ENCODE peak calls at places on chromosomes 11 and 22, in seven cellular contexts. One of them, this sample, is unnamed. For H3K4me1, the result is how much of the 10 kb centered on the place peaks cover.

GRCh38 chr11:73415854-73416615 is 39.8 kb downstream of the RELT start:
- DNase-seq in colonic mucosa: no peak
- DNase-seq in PC-3: peak
- DNase-seq in cardiac muscle cell: no peak
- DNase-seq in HCT116: no peak
- DNase-seq in adrenal gland: no peak
- DNase-seq in uterus: no peak
- DNase-seq in this sample: no peak

GRCh38 chr11:65773784-65774411 is 6.9 kb downstream of the AP5B1 start:
- DNase-seq in uterus: no peak
- DNase-seq in colonic mucosa: no peak
- DNase-seq in PC-3: no peak
- DNase-seq in adrenal gland: no peak
- DNase-seq in cardiac muscle cell: no peak
- DNase-seq in HCT116: no peak
- DNase-seq in this sample: no peak

GRCh38 chr11:133548641-133549040 is 16.3 kb upstream of the OPCML start:
- DNase-seq in uterus: no peak
- DNase-seq in colonic mucosa: no peak
- DNase-seq in HCT116: no peak
- DNase-seq in PC-3: no peak
- DNase-seq in adrenal gland: no peak
- DNase-seq in cardiac muscle cell: no peak
- DNase-seq in this sample: no peak

GRCh38 chr22:45218974-45219373 is 21.7 kb downstream of the KIAA0930 start:
- DNase-seq in colonic mucosa: no peak
- DNase-seq in adrenal gland: no peak
- DNase-seq in cardiac muscle cell: no peak
- DNase-seq in PC-3: no peak
- DNase-seq in uterus: no peak
- DNase-seq in HCT116: no peak
- DNase-seq in this sample: no peak

GRCh38 chr11:103987631-103988594 is 48.5 kb upstream of the DDI1 start:
- DNase-seq in uterus: no peak
- DNase-seq in colonic mucosa: no peak
- DNase-seq in HCT116: no peak
- DNase-seq in cardiac muscle cell: no peak
- DNase-seq in PC-3: peak
- DNase-seq in adrenal gland: no peak
- DNase-seq in this sample: no peak

GRCh38 chr11:92198276-92198675 is 26.3 kb upstream of the FAT3 start:
- DNase-seq in cardiac muscle cell: no peak
- DNase-seq in PC-3: no peak
- DNase-seq in uterus: no peak
- DNase-seq in colonic mucosa: no peak
- DNase-seq in HCT116: no peak
- DNase-seq in adrenal gland: no peak
- DNase-seq in this sample: no peak

GRCh38 chr11:12216542-12217422 is 106.4 kb downstream of the MICAL2 start:
- DNase-seq in adrenal gland: no peak
- DNase-seq in colonic mucosa: peak
- DNase-seq in cardiac muscle cell: peak
- DNase-seq in PC-3: no peak
- DNase-seq in uterus: no peak
- DNase-seq in HCT116: no peak
- DNase-seq in this sample: peak

GRCh38 chr22:30425616-30426394 is at the start of gene MTFP1:
- DNase-seq in adrenal gland: peak
- DNase-seq in cardiac muscle cell: peak
- DNase-seq in uterus: peak
- DNase-seq in colonic mucosa: peak
- DNase-seq in HCT116: no peak
- DNase-seq in PC-3: peak
- DNase-seq in this sample: peak

GRCh38 chr11:765025-765801 is 12.1 kb downstream of the GATD1 start:
- DNase-seq in cardiac muscle cell: peak
- DNase-seq in adrenal gland: peak
- DNase-seq in HCT116: peak
- DNase-seq in PC-3: peak
- DNase-seq in uterus: no peak
- DNase-seq in colonic mucosa: peak
- DNase-seq in this sample: peak

GRCh38 chr11:12746593-12747097 is 72.4 kb downstream of the TEAD1 start:
- DNase-seq in uterus: peak
- DNase-seq in cardiac muscle cell: peak
- DNase-seq in adrenal gland: no peak
- DNase-seq in HCT116: peak
- DNase-seq in PC-3: peak
- DNase-seq in colonic mucosa: no peak
- DNase-seq in this sample: peak

GRCh38 chr11:74942073-74942750 is 6.7 kb downstream of the XRRA1 start:
- DNase-seq in adrenal gland: no peak
- DNase-seq in cardiac muscle cell: no peak
- DNase-seq in uterus: no peak
- DNase-seq in colonic mucosa: no peak
- DNase-seq in HCT116: no peak
- DNase-seq in PC-3: no peak
- DNase-seq in this sample: no peak

GRCh38 chr11:122170815-122171475 is 54.9 kb upstream of the BLID start:
- DNase-seq in PC-3: peak
- DNase-seq in HCT116: peak
- DNase-seq in adrenal gland: no peak
- DNase-seq in cardiac muscle cell: no peak
- DNase-seq in uterus: no peak
- DNase-seq in colonic mucosa: no peak
- DNase-seq in this sample: no peak
- H3K4me1 ChIP-seq in PC-3: half or more
- H3K4me1 ChIP-seq in HCT116: half or more
- H3K4me1 ChIP-seq in adrenal gland: under half
- H3K4me1 ChIP-seq in cardiac muscle cell: under half
- H3K4me1 ChIP-seq in uterus: under half
- H3K4me1 ChIP-seq in colonic mucosa: under half
- H3K4me1 ChIP-seq in this sample: under half

GRCh38 chr11:102664001-102664752 is 39.0 kb upstream of the MMP20 start:
- DNase-seq in adrenal gland: no peak
- DNase-seq in PC-3: peak
- DNase-seq in HCT116: peak
- DNase-seq in cardiac muscle cell: no peak
- DNase-seq in colonic mucosa: no peak
- DNase-seq in uterus: no peak
- DNase-seq in this sample: no peak
- TF ChIP-seq CTCF in adrenal gland: no peak
- TF ChIP-seq CTCF in PC-3: peak
- TF ChIP-seq CTCF in HCT116: peak
- TF ChIP-seq CTCF in cardiac muscle cell: peak
- TF ChIP-seq CTCF in colonic mucosa: no peak
- TF ChIP-seq CTCF in uterus: no peak
- TF ChIP-seq CTCF in this sample: no peak

DNA sequence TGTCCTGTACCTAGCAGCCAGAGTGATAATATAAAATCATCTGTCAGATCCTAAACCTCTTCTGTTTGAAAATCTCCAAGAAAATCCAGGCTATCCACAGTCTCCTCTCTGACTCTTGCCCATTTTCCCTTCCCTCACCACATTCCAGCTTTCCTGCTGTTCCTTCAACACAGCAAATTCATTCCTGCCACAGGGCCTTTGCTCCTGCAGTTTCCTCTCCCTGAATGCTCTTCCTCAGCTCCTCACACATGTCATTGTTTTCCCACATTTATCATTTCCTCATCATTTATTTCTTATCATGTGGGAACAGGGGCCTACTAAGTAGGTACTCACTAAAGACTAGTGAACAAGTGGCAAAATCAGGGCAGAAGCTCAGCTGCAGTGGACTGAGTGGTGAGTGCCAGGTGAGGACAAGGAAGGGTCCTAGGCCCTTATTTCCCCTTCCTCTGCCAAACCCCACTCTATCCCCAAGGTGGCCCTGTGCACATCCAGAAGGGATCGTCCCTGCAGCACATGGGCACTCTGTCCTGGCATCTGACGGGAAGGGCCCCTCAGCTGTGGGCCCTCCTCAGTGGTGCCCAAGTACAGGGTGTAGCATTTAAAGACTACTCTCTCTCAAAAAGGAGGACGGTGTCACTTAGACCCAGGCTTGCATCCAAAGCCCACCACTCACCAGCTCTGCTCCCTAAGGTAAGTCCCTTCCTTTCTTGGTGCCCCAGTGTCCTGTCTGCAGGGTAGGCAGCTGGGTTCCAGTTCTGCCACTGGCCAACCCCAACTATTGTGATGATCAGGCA is 2.0 kb downstream of the LRRC32 start:
- DNase-seq in cardiac muscle cell: no peak
- DNase-seq in colonic mucosa: no peak
- DNase-seq in uterus: peak
- DNase-seq in PC-3: no peak
- DNase-seq in adrenal gland: peak
- DNase-seq in HCT116: no peak
- DNase-seq in this sample: no peak
- H3K4me3 ChIP-seq in cardiac muscle cell: no peak
- H3K4me3 ChIP-seq in colonic mucosa: peak
- H3K4me3 ChIP-seq in uterus: no peak
- H3K4me3 ChIP-seq in PC-3: no peak
- H3K4me3 ChIP-seq in adrenal gland: no peak
- H3K4me3 ChIP-seq in HCT116: no peak
- H3K4me3 ChIP-seq in this sample: no peak

GRCh38 chr11:1879342-1879940 is 12.3 kb downstream of the PRR33 start:
- DNase-seq in HCT116: no peak
- DNase-seq in cardiac muscle cell: no peak
- DNase-seq in adrenal gland: no peak
- DNase-seq in uterus: peak
- DNase-seq in colonic mucosa: no peak
- DNase-seq in PC-3: no peak
- DNase-seq in this sample: no peak

GRCh38 chr11:1876361-1877063 is 15.2 kb downstream of the PRR33 start:
- DNase-seq in cardiac muscle cell: peak
- DNase-seq in adrenal gland: peak
- DNase-seq in uterus: peak
- DNase-seq in PC-3: peak
- DNase-seq in HCT116: no peak
- DNase-seq in colonic mucosa: peak
- DNase-seq in this sample: peak

GRCh38 chr11:1875093-1875785 is 16.5 kb downstream of the PRR33 start:
- DNase-seq in PC-3: no peak
- DNase-seq in cardiac muscle cell: no peak
- DNase-seq in colonic mucosa: no peak
- DNase-seq in uterus: peak
- DNase-seq in adrenal gland: peak
- DNase-seq in HCT116: no peak
- DNase-seq in this sample: no peak

GRCh38 chr11:1878134-1879031 is 13.3 kb downstream of the PRR33 start:
- DNase-seq in PC-3: no peak
- DNase-seq in colonic mucosa: peak
- DNase-seq in cardiac muscle cell: no peak
- DNase-seq in HCT116: no peak
- DNase-seq in uterus: peak
- DNase-seq in adrenal gland: no peak
- DNase-seq in this sample: peak

GRCh38 chr11:1877211-1878133 is 14.2 kb downstream of the PRR33 start:
- DNase-seq in colonic mucosa: peak
- DNase-seq in adrenal gland: peak
- DNase-seq in cardiac muscle cell: no peak
- DNase-seq in HCT116: no peak
- DNase-seq in PC-3: peak
- DNase-seq in uterus: peak
- DNase-seq in this sample: peak
- H3K4me1 ChIP-seq in colonic mucosa: under half
- H3K4me1 ChIP-seq in adrenal gland: under half
- H3K4me1 ChIP-seq in cardiac muscle cell: under half
- H3K4me1 ChIP-seq in HCT116: under half
- H3K4me1 ChIP-seq in PC-3: under half
- H3K4me1 ChIP-seq in uterus: under half
- H3K4me1 ChIP-seq in this sample: under half

GRCh38 chr22:27327981-27328721 is 473.4 kb downstream of the MN1 start:
- DNase-seq in uterus: no peak
- DNase-seq in cardiac muscle cell: no peak
- DNase-seq in adrenal gland: no peak
- DNase-seq in PC-3: no peak
- DNase-seq in colonic mucosa: no peak
- DNase-seq in HCT116: no peak
- DNase-seq in this sample: no peak
- TF ChIP-seq CTCF in uterus: no peak
- TF ChIP-seq CTCF in cardiac muscle cell: no peak
- TF ChIP-seq CTCF in adrenal gland: no peak
- TF ChIP-seq CTCF in PC-3: no peak
- TF ChIP-seq CTCF in colonic mucosa: no peak
- TF ChIP-seq CTCF in HCT116: no peak
- TF ChIP-seq CTCF in this sample: no peak

DNA sequence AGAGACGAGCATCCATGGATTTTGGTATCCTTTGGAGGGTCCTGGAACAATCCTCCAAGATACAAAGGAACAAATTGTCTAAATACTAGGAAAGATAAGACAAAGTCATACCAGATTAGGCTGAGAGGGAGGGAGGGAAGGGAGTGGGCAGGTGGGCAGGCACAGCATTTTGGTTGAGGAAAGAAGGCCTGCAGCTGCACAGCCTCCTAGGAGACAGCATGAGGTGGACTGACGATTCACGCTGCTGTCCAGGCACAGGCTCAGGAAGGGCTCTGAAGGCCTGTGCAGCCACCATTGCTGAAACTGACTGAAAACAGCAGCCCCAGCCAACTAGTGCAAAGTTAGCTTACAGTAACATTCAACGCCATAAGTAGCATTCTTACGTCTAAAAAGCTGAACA is 64.7 kb downstream of the PACSIN2 start:
- DNase-seq in PC-3: no peak
- DNase-seq in uterus: no peak
- DNase-seq in adrenal gland: no peak
- DNase-seq in cardiac muscle cell: no peak
- DNase-seq in HCT116: no peak
- DNase-seq in colonic mucosa: no peak
- DNase-seq in this sample: no peak
- H3K4me3 ChIP-seq in PC-3: no peak
- H3K4me3 ChIP-seq in uterus: no peak
- H3K4me3 ChIP-seq in adrenal gland: no peak
- H3K4me3 ChIP-seq in cardiac muscle cell: no peak
- H3K4me3 ChIP-seq in HCT116: no peak
- H3K4me3 ChIP-seq in colonic mucosa: no peak
- H3K4me3 ChIP-seq in this sample: no peak

DNA sequence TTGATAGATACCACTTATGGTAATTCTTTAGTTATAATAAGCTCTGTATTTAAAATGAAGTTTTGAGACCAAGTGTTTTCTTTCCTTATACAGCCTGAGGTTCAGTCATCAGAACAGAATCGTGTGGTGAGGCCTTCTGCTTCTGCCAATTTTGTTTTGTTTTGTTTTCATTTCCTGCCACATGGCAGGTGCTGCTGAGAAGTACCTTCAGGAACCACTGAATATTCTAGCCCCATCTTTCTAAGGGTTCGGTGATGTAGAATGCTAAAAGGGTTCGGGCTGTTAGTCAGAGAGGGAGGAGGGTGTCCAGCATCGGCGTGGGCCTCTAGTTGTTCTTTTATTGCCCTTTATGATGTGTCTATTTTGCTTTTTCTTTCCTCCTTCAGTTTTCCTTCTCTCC is 25.8 kb downstream of the TNRC6B start:
- DNase-seq in cardiac muscle cell: no peak
- DNase-seq in HCT116: no peak
- DNase-seq in colonic mucosa: no peak
- DNase-seq in uterus: no peak
- DNase-seq in adrenal gland: no peak
- DNase-seq in PC-3: no peak
- DNase-seq in this sample: no peak
- H3K4me1 ChIP-seq in cardiac muscle cell: under half
- H3K4me1 ChIP-seq in HCT116: under half
- H3K4me1 ChIP-seq in colonic mucosa: under half
- H3K4me1 ChIP-seq in uterus: under half
- H3K4me1 ChIP-seq in adrenal gland: under half
- H3K4me1 ChIP-seq in PC-3: under half
- H3K4me1 ChIP-seq in this sample: under half

This sample was measured in body of pancreas.